ENCODE peak calls at places on chromosomes 16 and 17, in ten cellular contexts. One of them, this sample, is unnamed.
A peak's percentile ranks its signal among the peaks of the same experiment; 100 is the strongest.

GRCh38 chr17:60901222-60901621 is 223.6 kb downstream of the BCAS3 start:
- DNase-seq in cardiac muscle cell: peak; percentile 23
- DNase-seq in left ventricle myocardium inferior: no peak
- DNase-seq in fibroblast of lung: peak; percentile 37
- DNase-seq in Panc1: no peak
- DNase-seq in heart right ventricle: no peak
- DNase-seq in H1: no peak
- DNase-seq in A549: no peak
- DNase-seq in heart left ventricle: no peak
- DNase-seq in tibial artery: no peak
- DNase-seq in this sample: no peak

GRCh38 chr17:8007836-8008235 is 5.4 kb downstream of the GUCY2D start:
- DNase-seq in cardiac muscle cell: no peak
- DNase-seq in left ventricle myocardium inferior: no peak
- DNase-seq in fibroblast of lung: no peak
- DNase-seq in Panc1: no peak
- DNase-seq in heart right ventricle: no peak
- DNase-seq in H1: no peak
- DNase-seq in A549: no peak
- DNase-seq in heart left ventricle: no peak
- DNase-seq in tibial artery: no peak
- DNase-seq in this sample: peak; percentile 55

GRCh38 chr17:63634163-63634562 is 11.9 kb downstream of the MAP3K3 start:
- DNase-seq in cardiac muscle cell: peak; percentile 56
- DNase-seq in left ventricle myocardium inferior: no peak
- DNase-seq in fibroblast of lung: peak; percentile 10
- DNase-seq in Panc1: no peak
- DNase-seq in heart right ventricle: no peak
- DNase-seq in H1: no peak
- DNase-seq in A549: no peak
- DNase-seq in heart left ventricle: no peak
- DNase-seq in tibial artery: peak; percentile 23
- DNase-seq in this sample: no peak

GRCh38 chr17:32007463-32008298 is 498 bp downstream of the LRRC37B start:
- DNase-seq in cardiac muscle cell: peak; percentile 29
- DNase-seq in left ventricle myocardium inferior: no peak
- DNase-seq in fibroblast of lung: peak; percentile 40
- DNase-seq in Panc1: no peak
- DNase-seq in heart right ventricle: no peak
- DNase-seq in H1: peak; percentile 19
- DNase-seq in A549: peak; percentile 48
- DNase-seq in heart left ventricle: peak; percentile 32
- DNase-seq in tibial artery: peak; percentile 34
- DNase-seq in this sample: no peak

GRCh38 chr17:43917348-43918025 is 10.2 kb upstream of the MPP2 start:
- DNase-seq in cardiac muscle cell: peak; percentile 45
- DNase-seq in left ventricle myocardium inferior: peak; percentile 43
- DNase-seq in fibroblast of lung: peak; percentile 19
- DNase-seq in Panc1: no peak
- DNase-seq in heart right ventricle: peak; percentile 40
- DNase-seq in H1: no peak
- DNase-seq in A549: peak; percentile 43
- DNase-seq in heart left ventricle: peak; percentile 44
- DNase-seq in tibial artery: no peak
- DNase-seq in this sample: no peak

GRCh38 chr16:85571563-85571812 is 41.6 kb upstream of the GSE1 start:
- DNase-seq in cardiac muscle cell: no peak
- DNase-seq in left ventricle myocardium inferior: no peak
- DNase-seq in fibroblast of lung: no peak
- DNase-seq in Panc1: no peak
- DNase-seq in heart right ventricle: no peak
- DNase-seq in H1: no peak
- DNase-seq in A549: no peak
- DNase-seq in heart left ventricle: no peak
- DNase-seq in tibial artery: no peak
- DNase-seq in this sample: no peak

GRCh38 chr16:1871974-1872635 is at the start of gene MEIOB:
- DNase-seq in cardiac muscle cell: peak; percentile 24
- DNase-seq in left ventricle myocardium inferior: no peak
- DNase-seq in fibroblast of lung: no peak
- DNase-seq in Panc1: no peak
- DNase-seq in heart right ventricle: peak; percentile 16
- DNase-seq in H1: peak; percentile 41
- DNase-seq in A549: peak; percentile 82
- DNase-seq in heart left ventricle: no peak
- DNase-seq in tibial artery: no peak
- DNase-seq in this sample: no peak

GRCh38 chr17:2697611-2698162 is 13.9 kb downstream of the CLUH start:
- DNase-seq in cardiac muscle cell: no peak
- DNase-seq in left ventricle myocardium inferior: no peak
- DNase-seq in fibroblast of lung: no peak
- DNase-seq in Panc1: no peak
- DNase-seq in heart right ventricle: no peak
- DNase-seq in H1: no peak
- DNase-seq in A549: no peak
- DNase-seq in heart left ventricle: peak; percentile 14
- DNase-seq in tibial artery: peak; percentile 14
- DNase-seq in this sample: peak; percentile 70

GRCh38 chr17:76250141-76250540 is 9.8 kb upstream of the RNF157 start:
- DNase-seq in cardiac muscle cell: no peak
- DNase-seq in left ventricle myocardium inferior: no peak
- DNase-seq in fibroblast of lung: no peak
- DNase-seq in Panc1: no peak
- DNase-seq in heart right ventricle: no peak
- DNase-seq in H1: no peak
- DNase-seq in A549: no peak
- DNase-seq in heart left ventricle: no peak
- DNase-seq in tibial artery: no peak
- DNase-seq in this sample: no peak

GRCh38 chr16:7513429-7513828 is 180.8 kb downstream of the RBFOX1 start:
- DNase-seq in cardiac muscle cell: no peak
- DNase-seq in left ventricle myocardium inferior: no peak
- DNase-seq in fibroblast of lung: no peak
- DNase-seq in Panc1: no peak
- DNase-seq in heart right ventricle: no peak
- DNase-seq in H1: no peak
- DNase-seq in A549: peak; percentile 31
- DNase-seq in heart left ventricle: no peak
- DNase-seq in tibial artery: no peak
- DNase-seq in this sample: no peak

GRCh38 chr17:13542612-13543011 is 59.1 kb downstream of the HS3ST3A1 start:
- DNase-seq in cardiac muscle cell: no peak
- DNase-seq in left ventricle myocardium inferior: no peak
- DNase-seq in fibroblast of lung: peak; percentile 39
- DNase-seq in Panc1: no peak
- DNase-seq in heart right ventricle: no peak
- DNase-seq in H1: no peak
- DNase-seq in A549: no peak
- DNase-seq in heart left ventricle: no peak
- DNase-seq in tibial artery: no peak
- DNase-seq in this sample: no peak

GRCh38 chr17:13539421-13539820 is 62.3 kb downstream of the HS3ST3A1 start:
- DNase-seq in cardiac muscle cell: no peak
- DNase-seq in left ventricle myocardium inferior: no peak
- DNase-seq in fibroblast of lung: no peak
- DNase-seq in Panc1: no peak
- DNase-seq in heart right ventricle: no peak
- DNase-seq in H1: no peak
- DNase-seq in A549: no peak
- DNase-seq in heart left ventricle: no peak
- DNase-seq in tibial artery: no peak
- DNase-seq in this sample: no peak

GRCh38 chr17:13538841-13539411 is 62.8 kb downstream of the HS3ST3A1 start:
- DNase-seq in cardiac muscle cell: no peak
- DNase-seq in left ventricle myocardium inferior: no peak
- DNase-seq in fibroblast of lung: peak; percentile 89
- DNase-seq in Panc1: no peak
- DNase-seq in heart right ventricle: no peak
- DNase-seq in H1: no peak
- DNase-seq in A549: no peak
- DNase-seq in heart left ventricle: no peak
- DNase-seq in tibial artery: no peak
- DNase-seq in this sample: no peak

GRCh38 chr17:13541032-13541480 is 60.7 kb downstream of the HS3ST3A1 start:
- DNase-seq in cardiac muscle cell: peak; percentile 95
- DNase-seq in left ventricle myocardium inferior: no peak
- DNase-seq in fibroblast of lung: peak; percentile 98
- DNase-seq in Panc1: no peak
- DNase-seq in heart right ventricle: no peak
- DNase-seq in H1: no peak
- DNase-seq in A549: peak; percentile 20
- DNase-seq in heart left ventricle: no peak
- DNase-seq in tibial artery: peak; percentile 41
- DNase-seq in this sample: no peak

DNA sequence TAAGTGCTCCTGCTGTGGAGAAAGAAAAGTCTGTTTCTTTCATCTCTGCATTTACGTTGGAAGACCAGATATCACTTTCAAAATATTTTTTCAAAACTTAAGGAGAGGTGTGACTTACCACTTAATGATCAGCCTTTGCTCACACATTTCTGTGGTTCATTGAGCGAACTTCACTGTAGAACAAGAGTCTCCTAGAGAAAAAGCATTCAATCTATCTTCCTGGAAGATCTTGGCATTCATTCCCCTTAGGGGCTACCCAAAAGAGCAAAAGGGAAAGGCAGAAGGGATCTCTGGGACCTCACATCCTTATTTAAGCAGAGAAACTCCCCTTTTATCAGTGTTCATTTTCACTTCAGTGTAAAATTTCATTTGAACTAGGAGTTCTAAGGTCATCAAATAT is 61.2 kb downstream of the HS3ST3A1 start:
- DNase-seq in cardiac muscle cell: no peak
- DNase-seq in left ventricle myocardium inferior: no peak
- DNase-seq in fibroblast of lung: peak; percentile 93
- DNase-seq in Panc1: no peak
- DNase-seq in heart right ventricle: no peak
- DNase-seq in H1: no peak
- DNase-seq in A549: no peak
- DNase-seq in heart left ventricle: no peak
- DNase-seq in tibial artery: no peak
- DNase-seq in this sample: no peak
- H3K4me3 ChIP-seq in cardiac muscle cell: no peak overlapping the region
- H3K4me3 ChIP-seq in left ventricle myocardium inferior: no peak overlapping the region
- H3K4me3 ChIP-seq in fibroblast of lung: no peak overlapping the region
- H3K4me3 ChIP-seq in Panc1: no peak overlapping the region
- H3K4me3 ChIP-seq in heart right ventricle: no peak overlapping the region
- H3K4me3 ChIP-seq in H1: no peak overlapping the region
- H3K4me3 ChIP-seq in A549: no peak overlapping the region
- H3K4me3 ChIP-seq in heart left ventricle: no peak overlapping the region
- H3K4me3 ChIP-seq in tibial artery: no peak overlapping the region
- H3K4me3 ChIP-seq in this sample: no peak overlapping the region

GRCh38 chr17:50049636-50050035 is 6.3 kb upstream of the ITGA3 start:
- DNase-seq in cardiac muscle cell: no peak
- DNase-seq in left ventricle myocardium inferior: no peak
- DNase-seq in fibroblast of lung: no peak
- DNase-seq in Panc1: no peak
- DNase-seq in heart right ventricle: no peak
- DNase-seq in H1: no peak
- DNase-seq in A549: peak; percentile 37
- DNase-seq in heart left ventricle: no peak
- DNase-seq in tibial artery: no peak
- DNase-seq in this sample: no peak
- H3K27ac ChIP-seq in cardiac muscle cell: no peak overlapping the region
- H3K27ac ChIP-seq in left ventricle myocardium inferior: no peak overlapping the region
- H3K27ac ChIP-seq in fibroblast of lung: no peak overlapping the region
- H3K27ac ChIP-seq in Panc1: peak overlapping the region; percentile 99
- H3K27ac ChIP-seq in heart right ventricle: no peak overlapping the region
- H3K27ac ChIP-seq in H1: no peak overlapping the region
- H3K27ac ChIP-seq in A549: peak overlapping the region; percentile 97
- H3K27ac ChIP-seq in heart left ventricle: no peak overlapping the region
- H3K27ac ChIP-seq in tibial artery: no peak overlapping the region
- H3K27ac ChIP-seq in this sample: no peak overlapping the region

GRCh38 chr17:48066192-48066591 is 18.0 kb downstream of the NFE2L1 start:
- DNase-seq in cardiac muscle cell: no peak
- DNase-seq in left ventricle myocardium inferior: no peak
- DNase-seq in fibroblast of lung: no peak
- DNase-seq in Panc1: no peak
- DNase-seq in heart right ventricle: no peak
- DNase-seq in H1: no peak
- DNase-seq in A549: no peak
- DNase-seq in heart left ventricle: no peak
- DNase-seq in tibial artery: no peak
- DNase-seq in this sample: no peak

GRCh38 chr17:48067245-48067644 is 19.1 kb downstream of the NFE2L1 start:
- DNase-seq in cardiac muscle cell: no peak
- DNase-seq in left ventricle myocardium inferior: no peak
- DNase-seq in fibroblast of lung: no peak
- DNase-seq in Panc1: no peak
- DNase-seq in heart right ventricle: no peak
- DNase-seq in H1: no peak
- DNase-seq in A549: no peak
- DNase-seq in heart left ventricle: no peak
- DNase-seq in tibial artery: no peak
- DNase-seq in this sample: no peak

GRCh38 chr17:48066656-48067055 is 18.5 kb downstream of the NFE2L1 start:
- DNase-seq in cardiac muscle cell: no peak
- DNase-seq in left ventricle myocardium inferior: no peak
- DNase-seq in fibroblast of lung: no peak
- DNase-seq in Panc1: no peak
- DNase-seq in heart right ventricle: no peak
- DNase-seq in H1: no peak
- DNase-seq in A549: no peak
- DNase-seq in heart left ventricle: no peak
- DNase-seq in tibial artery: no peak
- DNase-seq in this sample: no peak

GRCh38 chr17:48070195-48070594 is 22.0 kb downstream of the NFE2L1 start:
- DNase-seq in cardiac muscle cell: no peak
- DNase-seq in left ventricle myocardium inferior: no peak
- DNase-seq in fibroblast of lung: no peak
- DNase-seq in Panc1: no peak
- DNase-seq in heart right ventricle: no peak
- DNase-seq in H1: no peak
- DNase-seq in A549: no peak
- DNase-seq in heart left ventricle: no peak
- DNase-seq in tibial artery: no peak
- DNase-seq in this sample: no peak

GRCh38 chr17:48068491-48068961 is 20.4 kb downstream of the NFE2L1 start:
- DNase-seq in cardiac muscle cell: no peak
- DNase-seq in left ventricle myocardium inferior: no peak
- DNase-seq in fibroblast of lung: peak; percentile 49
- DNase-seq in Panc1: no peak
- DNase-seq in heart right ventricle: no peak
- DNase-seq in H1: no peak
- DNase-seq in A549: peak; percentile 65
- DNase-seq in heart left ventricle: no peak
- DNase-seq in tibial artery: no peak
- DNase-seq in this sample: no peak
- TF ChIP-seq CTCF in cardiac muscle cell: peak; percentile 49
- TF ChIP-seq CTCF in left ventricle myocardium inferior: peak; percentile 38
- TF ChIP-seq CTCF in fibroblast of lung: peak; percentile 31
- TF ChIP-seq CTCF in Panc1: peak; percentile 60
- TF ChIP-seq CTCF in heart right ventricle: peak; percentile 16
- TF ChIP-seq CTCF in H1: peak; percentile 74
- TF ChIP-seq CTCF in A549: no peak
- TF ChIP-seq CTCF in heart left ventricle: no peak
- TF ChIP-seq CTCF in tibial artery: peak; percentile 12
- TF ChIP-seq CTCF in this sample: no peak

DNA sequence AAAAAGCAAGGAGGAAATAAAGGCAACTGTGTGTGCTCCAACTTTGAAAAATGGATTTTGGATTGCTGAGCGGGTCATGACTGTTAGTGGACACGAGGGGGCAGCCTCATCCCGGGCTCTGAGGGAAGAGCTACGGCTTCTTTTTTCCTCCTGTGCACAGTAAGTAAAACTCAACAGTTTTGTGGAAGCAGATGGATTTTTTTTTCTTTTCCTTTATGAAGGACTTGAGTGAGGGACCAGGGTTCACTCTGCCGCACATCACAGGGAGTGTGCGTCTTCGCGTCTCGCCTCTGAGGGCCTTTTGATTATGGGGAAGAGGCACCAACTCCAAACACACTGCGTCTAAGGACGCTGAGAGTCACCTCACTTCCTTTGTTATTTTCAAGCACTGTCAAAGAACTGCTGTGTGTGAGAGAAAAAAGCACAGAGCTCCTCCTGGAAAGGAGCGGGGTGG is 80.3 kb upstream of the GOT2 start:
- DNase-seq in cardiac muscle cell: peak; percentile 54
- DNase-seq in left ventricle myocardium inferior: peak; percentile 23
- DNase-seq in fibroblast of lung: peak; percentile 36
- DNase-seq in Panc1: no peak
- DNase-seq in heart right ventricle: peak; percentile 23
- DNase-seq in H1: peak; percentile 13
- DNase-seq in A549: peak; percentile 58
- DNase-seq in heart left ventricle: peak; percentile 32
- DNase-seq in tibial artery: peak; percentile 24
- DNase-seq in this sample: no peak
- H3K4me3 ChIP-seq in cardiac muscle cell: peak overlapping the region; percentile 33
- H3K4me3 ChIP-seq in left ventricle myocardium inferior: peak overlapping the region; percentile 54
- H3K4me3 ChIP-seq in fibroblast of lung: peak overlapping the region; percentile 40
- H3K4me3 ChIP-seq in Panc1: no peak overlapping the region
- H3K4me3 ChIP-seq in heart right ventricle: no peak overlapping the region
- H3K4me3 ChIP-seq in H1: no peak overlapping the region
- H3K4me3 ChIP-seq in A549: peak overlapping the region; percentile 30
- H3K4me3 ChIP-seq in heart left ventricle: no peak overlapping the region
- H3K4me3 ChIP-seq in tibial artery: peak overlapping the region; percentile 29
- H3K4me3 ChIP-seq in this sample: peak overlapping the region; percentile 55

This sample was measured in coronary artery.